ENCODE peak calls at places on chromosomes 4 and X, in four cellular contexts. One of them, this sample, is unnamed.

GRCh38 chr4:84726356-84726755 is 143.4 kb downstream of the CDS1 start:
- DNase-seq in brain microvascular endothelial cell: no peak
- DNase-seq in left ventricle myocardium inferior: no peak
- DNase-seq in AG09309: peak; percentile 23
- DNase-seq in this sample: peak; percentile 14

GRCh38 chrX:10156199-10157031 is at the start of gene CLCN4:
- DNase-seq in left ventricle myocardium inferior: peak; percentile 63
- DNase-seq in AG09309: no peak
- DNase-seq in brain microvascular endothelial cell: peak; percentile 11
- DNase-seq in this sample: no peak

GRCh38 chr4:55296076-55296475 is 50.0 kb upstream of the SRD5A3 start:
- DNase-seq in AG09309: no peak
- DNase-seq in brain microvascular endothelial cell: no peak
- DNase-seq in left ventricle myocardium inferior: no peak
- DNase-seq in this sample: no peak

GRCh38 chr4:112704991-112705845 is 68.3 kb downstream of the LARP7 start:
- DNase-seq in AG09309: no peak
- DNase-seq in left ventricle myocardium inferior: peak; percentile 50
- DNase-seq in brain microvascular endothelial cell: peak; percentile 77
- DNase-seq in this sample: peak; percentile 69

GRCh38 chrX:21723814-21724213 is 34.1 kb downstream of the SMPX start:
- DNase-seq in left ventricle myocardium inferior: no peak
- DNase-seq in brain microvascular endothelial cell: no peak
- DNase-seq in AG09309: no peak
- DNase-seq in this sample: no peak

GRCh38 chr4:119587796-119588195 is 40.8 kb downstream of the PDE5A start:
- DNase-seq in AG09309: no peak
- DNase-seq in left ventricle myocardium inferior: no peak
- DNase-seq in brain microvascular endothelial cell: no peak
- DNase-seq in this sample: no peak

GRCh38 chr4:54930226-54930625 is 195.2 kb downstream of the KDR start:
- DNase-seq in left ventricle myocardium inferior: no peak
- DNase-seq in brain microvascular endothelial cell: peak; percentile 94
- DNase-seq in AG09309: peak; percentile 17
- DNase-seq in this sample: peak; percentile 3

GRCh38 chrX:21840199-21840557 is 761 bp downstream of the MBTPS2 start:
- DNase-seq in AG09309: no peak
- DNase-seq in brain microvascular endothelial cell: no peak
- DNase-seq in left ventricle myocardium inferior: no peak
- DNase-seq in this sample: no peak

GRCh38 chr4:16206848-16207247 is 19.4 kb downstream of the TAPT1 start:
- DNase-seq in AG09309: no peak
- DNase-seq in left ventricle myocardium inferior: no peak
- DNase-seq in brain microvascular endothelial cell: no peak
- DNase-seq in this sample: no peak

GRCh38 chr4:149113804-149114430 is 671.7 kb upstream of the NR3C2 start:
- DNase-seq in brain microvascular endothelial cell: peak; percentile 70
- DNase-seq in AG09309: peak; percentile 42
- DNase-seq in left ventricle myocardium inferior: no peak
- DNase-seq in this sample: peak; percentile 63

GRCh38 chr4:188107931-188108843 is 1.2 kb downstream of the TRIML2 start:
- DNase-seq in brain microvascular endothelial cell: peak; percentile 38
- DNase-seq in AG09309: no peak
- DNase-seq in left ventricle myocardium inferior: no peak
- DNase-seq in this sample: peak; percentile 40

GRCh38 chrX:53481093-53481492 is 46.9 kb upstream of the HSD17B10 start:
- DNase-seq in AG09309: no peak
- DNase-seq in left ventricle myocardium inferior: no peak
- DNase-seq in brain microvascular endothelial cell: no peak
- DNase-seq in this sample: no peak

GRCh38 chrX:26914232-26914631 is 548.9 kb downstream of the PPP4R3C start:
- DNase-seq in AG09309: no peak
- DNase-seq in brain microvascular endothelial cell: no peak
- DNase-seq in left ventricle myocardium inferior: no peak
- DNase-seq in this sample: no peak

GRCh38 chrX:26922278-26922677 is 540.9 kb downstream of the PPP4R3C start:
- DNase-seq in left ventricle myocardium inferior: no peak
- DNase-seq in brain microvascular endothelial cell: peak; percentile 74
- DNase-seq in AG09309: no peak
- DNase-seq in this sample: no peak

GRCh38 chrX:26915064-26915463 is 548.1 kb downstream of the PPP4R3C start:
- DNase-seq in left ventricle myocardium inferior: no peak
- DNase-seq in brain microvascular endothelial cell: peak; percentile 32
- DNase-seq in AG09309: no peak
- DNase-seq in this sample: no peak

DNA sequence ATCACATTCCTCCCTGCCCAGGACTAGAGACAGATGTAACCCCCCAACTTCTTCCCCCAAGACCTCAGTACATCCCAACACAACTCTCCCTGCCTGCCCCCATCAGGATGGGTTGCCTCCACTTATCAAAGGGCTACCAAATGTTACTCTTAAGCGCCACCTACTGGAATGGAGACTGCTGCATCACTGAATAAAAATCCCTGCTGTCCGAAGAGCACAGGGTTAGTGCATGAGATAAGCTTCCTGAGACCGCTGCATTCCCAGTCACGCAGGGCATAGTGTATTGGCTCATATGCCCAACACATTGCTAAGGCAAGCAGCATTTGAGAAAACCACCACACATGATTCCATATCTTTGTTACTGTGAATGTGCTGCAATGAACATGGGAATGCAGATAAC is 544.5 kb downstream of the PPP4R3C start:
- DNase-seq in left ventricle myocardium inferior: no peak
- DNase-seq in AG09309: no peak
- DNase-seq in brain microvascular endothelial cell: peak; percentile 63
- DNase-seq in this sample: no peak
- TF ChIP-seq CTCF in left ventricle myocardium inferior: peak; percentile 17
- TF ChIP-seq CTCF in AG09309: no peak
- TF ChIP-seq CTCF in brain microvascular endothelial cell: peak; percentile 59
- TF ChIP-seq CTCF in this sample: no peak

GRCh38 chr4:82559735-82560120 is 2.1 kb downstream of the TMEM150C start:
- DNase-seq in brain microvascular endothelial cell: no peak
- DNase-seq in left ventricle myocardium inferior: no peak
- DNase-seq in AG09309: no peak
- DNase-seq in this sample: no peak
- TF ChIP-seq CTCF in brain microvascular endothelial cell: no peak
- TF ChIP-seq CTCF in left ventricle myocardium inferior: no peak
- TF ChIP-seq CTCF in AG09309: no peak
- TF ChIP-seq CTCF in this sample: no peak

DNA sequence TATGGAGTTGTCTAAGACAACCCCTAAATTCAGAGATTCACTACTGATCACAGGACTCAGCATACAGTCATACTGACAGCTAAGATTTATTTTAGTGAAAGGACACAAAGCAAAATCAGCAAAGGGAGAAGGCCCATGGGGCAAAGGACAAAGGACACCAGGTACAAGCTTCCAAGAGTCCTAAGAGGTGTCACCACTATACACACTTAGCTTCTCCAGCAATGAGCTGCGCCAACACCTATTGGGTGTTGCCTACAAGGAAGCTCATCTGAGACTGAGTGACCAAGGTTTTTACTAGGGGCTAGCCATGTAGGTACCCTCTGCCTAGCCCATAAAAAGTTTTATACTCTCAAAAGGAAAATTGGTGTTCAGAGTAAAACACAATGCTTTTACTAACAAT is 55.4 kb upstream of the PABPC1L2A start:
- DNase-seq in brain microvascular endothelial cell: no peak
- DNase-seq in AG09309: no peak
- DNase-seq in left ventricle myocardium inferior: no peak
- DNase-seq in this sample: no peak
- TF ChIP-seq CTCF in brain microvascular endothelial cell: no peak
- TF ChIP-seq CTCF in AG09309: no peak
- TF ChIP-seq CTCF in left ventricle myocardium inferior: no peak
- TF ChIP-seq CTCF in this sample: no peak

GRCh38 chrX:136488706-136489105 is 959 bp downstream of the BRS3 start:
- DNase-seq in AG09309: no peak
- DNase-seq in left ventricle myocardium inferior: no peak
- DNase-seq in brain microvascular endothelial cell: no peak
- DNase-seq in this sample: no peak
- TF ChIP-seq CTCF in AG09309: no peak
- TF ChIP-seq CTCF in left ventricle myocardium inferior: no peak
- TF ChIP-seq CTCF in brain microvascular endothelial cell: no peak
- TF ChIP-seq CTCF in this sample: no peak

GRCh38 chr4:182854466-182854865 is 62.7 kb downstream of the DCTD start:
- DNase-seq in brain microvascular endothelial cell: no peak
- DNase-seq in left ventricle myocardium inferior: no peak
- DNase-seq in AG09309: no peak
- DNase-seq in this sample: no peak
- TF ChIP-seq CTCF in brain microvascular endothelial cell: no peak
- TF ChIP-seq CTCF in left ventricle myocardium inferior: no peak
- TF ChIP-seq CTCF in AG09309: no peak
- TF ChIP-seq CTCF in this sample: no peak

This sample was measured in HFFc6.